ENCODE peak calls at places on chromosomes 13 and 19, in four cellular contexts. O is IMR-90, I is ovary, Y is body of pancreas. B is an unnamed sample.

GRCh38 chr19:30350995-30351394 is 21.2 kb upstream of the ZNF536 start:
- DNase-seq in O (no peak), I (no peak), Y (no peak), B (no peak)

GRCh38 chr19:17847538-17848366 is at the start of gene JAK3:
- DNase-seq in O (peak; percentile 46), I (peak; percentile 85), Y (peak; percentile 29), B (no peak)

GRCh38 chr19:9054768-9055167 is 32.1 kb upstream of the OR1M1 start:
- DNase-seq in O (no peak), I (no peak), Y (no peak), B (no peak)

GRCh38 chr19:12954150-12954962 is 2.7 kb downstream of the GADD45GIP1 start:
- DNase-seq in O (no peak), I (no peak), Y (no peak), B (no peak)

GRCh38 chr13:97043302-97043701 is 49.0 kb upstream of the OXGR1 start:
- DNase-seq in O (no peak), I (no peak), Y (no peak), B (no peak)

GRCh38 chr19:30373593-30373992 is 1.4 kb downstream of the ZNF536 start:
- DNase-seq in O (no peak), I (no peak), Y (no peak), B (no peak)

GRCh38 chr19:44401108-44401786 is at the start of gene ZNF285:
- DNase-seq in O (peak; percentile 95), I (peak; percentile 91), Y (peak; percentile 88), B (peak; percentile 96)

GRCh38 chr13:104565888-104566287 is 1499.7 kb upstream of the SLC10A2 start:
- DNase-seq in O (no peak), I (no peak), Y (no peak), B (no peak)

GRCh38 chr19:16405091-16405490 is 66.7 kb downstream of the EPS15L1 start:
- DNase-seq in O (no peak), I (no peak), Y (no peak), B (no peak)

GRCh38 chr19:16200038-16200775 is 2.5 kb downstream of the AP1M1 start:
- DNase-seq in O (peak; percentile 33), I (no peak), Y (no peak), B (no peak)

GRCh38 chr19:51158474-51159129 is 16.5 kb downstream of the SIGLEC7 start:
- DNase-seq in O (peak; percentile 7), I (no peak), Y (peak; percentile 64), B (peak; percentile 51)

GRCh38 chr19:39765091-39766076 is 13.3 kb upstream of the LEUTX start:
- DNase-seq in O (peak; percentile 41), I (no peak), Y (peak; percentile 60), B (peak; percentile 44)

GRCh38 chr19:10007811-10008211 is 2.5 kb downstream of the COL5A3 start:
- DNase-seq in O (peak; percentile 80), I (no peak), Y (peak; percentile 34), B (no peak)

GRCh38 chr19:46193678-46194077 is 35.9 kb upstream of the IGFL1 start:
- DNase-seq in O (no peak), I (no peak), Y (no peak), B (no peak)

GRCh38 chr19:50003810-50004419 is 21.3 kb downstream of the VRK3 start:
- DNase-seq in O (peak; percentile 97), I (no peak), Y (peak; percentile 19), B (no peak)

GRCh38 chr19:3387645-3388589 is 21.5 kb downstream of the NFIC start:
- DNase-seq in O (peak; percentile 39), I (peak; percentile 86), Y (peak; percentile 97), B (no peak)

GRCh38 chr19:24086974-24087595 is at the start of gene ZNF254:
- DNase-seq in O (peak; percentile 95), I (peak; percentile 80), Y (peak; percentile 94), B (peak; percentile 97)

GRCh38 chr13:49932066-49932465 is 4.1 kb downstream of the SPRYD7 start:
- DNase-seq in O (no peak), I (no peak), Y (no peak), B (no peak)

GRCh38 chr13:85666356-85666755 is 132.9 kb downstream of the SLITRK6 start:
- DNase-seq in O (no peak), I (no peak), Y (no peak), B (no peak)

GRCh38 chr19:40392894-40393517 is 3.0 kb upstream of the HIPK4 start:
- DNase-seq in O (no peak), I (no peak), Y (peak; percentile 33), B (no peak)

GRCh38 chr13:75739244-75739868 is 103.2 kb downstream of the LMO7 start:
- DNase-seq in O (peak; percentile 35), I (no peak), Y (no peak), B (no peak)

GRCh38 chr19:355134-355533 is 10.5 kb upstream of the MIER2 start:
- DNase-seq in O (no peak), I (no peak), Y (no peak), B (no peak)

GRCh38 chr13:98853791-98854191 is 101.3 kb upstream of the SLC15A1 start:
- DNase-seq in O (peak; percentile 56), I (no peak), Y (no peak), B (no peak)

GRCh38 chr13:79799466-79799865 is 318.5 kb downstream of the NDFIP2 start:
- DNase-seq in O (no peak), I (no peak), Y (no peak), B (no peak)

GRCh38 chr19:17755977-17756670 is 4.8 kb downstream of the FCHO1 start:
- DNase-seq in O (peak; percentile 50), I (no peak), Y (peak; percentile 72), B (peak; percentile 60)

GRCh38 chr19:29506619-29506911 is 19.2 kb upstream of the VSTM2B start:
- DNase-seq in O (no peak), I (no peak), Y (no peak), B (no peak)

GRCh38 chr19:16386619-16387240 is 62.1 kb downstream of the KLF2 start:
- DNase-seq in O (peak; percentile 69), I (no peak), Y (peak; percentile 54), B (peak; percentile 61)

GRCh38 chr13:45615501-45616101 is at the start of gene ERICH6B:
- DNase-seq in O (peak; percentile 7), I (peak; percentile 20), Y (peak; percentile 15), B (peak; percentile 48)

GRCh38 chr13:30829145-30829544 is 76.9 kb upstream of the MEDAG start:
- DNase-seq in O (peak; percentile 82), I (no peak), Y (no peak), B (no peak)

GRCh38 chr19:40791996-40792395 is 7.0 kb upstream of the EGLN2 start:
- DNase-seq in O (no peak), I (no peak), Y (no peak), B (no peak)

GRCh38 chr13:70310720-70311119 is 202.5 kb upstream of the KLHL1 start:
- DNase-seq in O (no peak), I (no peak), Y (peak; percentile 65), B (peak; percentile 25)

GRCh38 chr19:17195106-17195505 is 20.1 kb upstream of the USE1 start:
- DNase-seq in O (no peak), I (no peak), Y (no peak), B (no peak)

DNA sequence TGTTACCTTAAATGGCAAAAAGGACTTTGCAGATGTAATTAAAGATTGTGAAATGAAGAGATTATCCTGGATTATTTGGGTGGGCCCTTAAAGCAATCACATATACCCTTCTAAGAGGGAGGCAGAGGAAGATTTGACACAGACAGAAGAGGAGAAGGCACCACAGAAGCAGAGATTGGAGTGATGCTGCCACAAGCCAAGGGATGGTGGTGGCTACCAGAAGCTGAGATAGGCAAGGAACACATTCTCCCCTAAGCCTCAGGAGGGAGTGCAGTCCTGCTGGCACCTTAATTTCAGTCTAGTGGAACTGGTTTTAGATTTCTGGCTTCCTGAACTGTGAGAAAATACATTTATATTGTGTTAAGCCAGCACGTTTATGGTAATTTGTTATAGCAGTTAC is 24.2 kb downstream of the DEDD2 start:
- DNase-seq in O (no peak), I (no peak), Y (no peak), B (no peak)
- H3K27ac ChIP-seq in O (no peak overlapping the region), I (no peak overlapping the region), Y (no peak overlapping the region), B (no peak overlapping the region)

DNA sequence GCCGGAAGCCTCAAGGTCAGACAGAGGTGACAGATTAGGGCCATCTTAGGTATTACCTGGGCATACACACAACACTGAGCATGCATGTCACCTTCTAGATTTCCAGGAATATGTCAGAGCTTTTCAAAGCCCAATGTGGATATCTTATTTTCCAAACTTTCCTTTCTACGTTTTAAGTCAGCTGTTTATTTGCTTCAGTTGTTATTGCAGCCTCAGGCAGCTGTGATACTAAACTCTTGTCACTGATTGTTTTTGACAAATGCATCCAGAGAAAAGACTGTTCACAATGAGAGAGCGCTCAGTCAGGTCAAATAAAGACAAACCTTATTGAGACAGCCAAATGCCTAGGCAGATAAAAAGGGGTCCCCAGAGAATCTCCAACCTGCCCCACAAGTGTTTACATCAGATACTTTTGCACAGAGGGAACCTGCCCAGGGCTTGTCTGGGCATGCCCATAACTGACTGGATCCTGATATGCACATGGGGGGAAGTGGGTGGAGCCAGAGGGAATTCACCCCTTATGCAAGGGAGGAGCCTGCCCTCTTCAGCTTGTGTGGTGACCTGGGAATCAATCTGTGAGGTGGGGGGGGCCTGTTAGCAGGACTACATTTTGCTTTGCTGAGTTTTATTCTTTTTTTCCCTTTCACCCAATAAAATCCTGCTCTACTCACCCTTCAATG is 28.5 kb downstream of the MED4 start:
- DNase-seq in O (peak; percentile 16), I (no peak), Y (no peak), B (peak; percentile 42)
- H3K27ac ChIP-seq in O (peak overlapping the region; percentile 41), I (no peak overlapping the region), Y (no peak overlapping the region), B (peak overlapping the region; percentile 63)

GRCh38 chr13:51579676-51580075 is 4.6 kb upstream of the WDFY2 start:
- DNase-seq in O (no peak), I (no peak), Y (no peak), B (no peak)

GRCh38 chr13:51576754-51577153 is 7.5 kb upstream of the WDFY2 start:
- DNase-seq in O (no peak), I (no peak), Y (no peak), B (no peak)

GRCh38 chr13:51583469-51583874 is 790 bp upstream of the WDFY2 start:
- DNase-seq in O (no peak), I (no peak), Y (no peak), B (no peak)

GRCh38 chr13:51581148-51581820 is 3.0 kb upstream of the WDFY2 start:
- DNase-seq in O (no peak), I (no peak), Y (no peak), B (no peak)

DNA sequence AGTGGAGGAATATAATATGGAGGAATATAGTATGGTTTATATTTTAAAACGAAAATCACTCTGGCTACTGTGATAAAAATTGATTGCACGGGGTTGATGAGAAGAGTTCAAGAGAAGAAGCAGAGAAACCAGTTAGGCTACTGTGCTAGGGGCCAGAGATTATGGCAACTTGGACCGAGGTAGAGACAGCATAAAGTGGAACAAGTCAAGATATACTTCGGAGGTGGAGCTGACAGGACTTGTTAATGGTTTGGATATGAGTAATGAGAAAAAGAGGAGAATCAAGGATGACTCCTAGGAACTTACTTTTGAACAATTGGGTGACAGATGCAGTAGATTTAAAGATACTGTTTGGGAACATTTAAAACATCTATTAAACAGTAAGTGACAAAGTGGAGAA is 6.6 kb upstream of the WDFY2 start:
- DNase-seq in O (no peak), I (no peak), Y (no peak), B (no peak)
- H3K27ac ChIP-seq in O (no peak overlapping the region), I (no peak overlapping the region), Y (no peak overlapping the region), B (no peak overlapping the region)

GRCh38 chr13:42369071-42369795 is 97.3 kb downstream of the AKAP11 start:
- DNase-seq in O (no peak), I (no peak), Y (no peak), B (no peak)

GRCh38 chr13:42377640-42378382 is 105.9 kb downstream of the AKAP11 start:
- DNase-seq in O (no peak), I (no peak), Y (no peak), B (no peak)

GRCh38 chr13:42375663-42376062 is 103.7 kb downstream of the AKAP11 start:
- DNase-seq in O (no peak), I (no peak), Y (no peak), B (no peak)

GRCh38 chr13:42370229-42370628 is 98.3 kb downstream of the AKAP11 start:
- DNase-seq in O (no peak), I (no peak), Y (no peak), B (no peak)

GRCh38 chr13:42373048-42373812 is 101.3 kb downstream of the AKAP11 start:
- DNase-seq in O (no peak), I (no peak), Y (no peak), B (no peak)
- H3K27ac ChIP-seq in O (no peak overlapping the region), I (no peak overlapping the region), Y (no peak overlapping the region), B (no peak overlapping the region)